ENCODE peak calls at places on chromosomes 11 and 22, in five cellular contexts. Y, M, V, J and G are unnamed samples.

GRCh38 chr11:20368441-20368840 is 4.9 kb downstream of the HTATIP2 start:
- DNase-seq in Y (no peak), M (no peak), V (peak), J (no peak), G (no peak)

GRCh38 chr22:48138855-48139254 is 1376.4 kb downstream of the TBC1D22A start:
- DNase-seq in Y (no peak), M (no peak), V (no peak), J (no peak), G (no peak)

GRCh38 chr22:44210721-44211120 is 30.0 kb downstream of the PARVG start:
- DNase-seq in Y (no peak), M (no peak), V (no peak), J (peak), G (no peak)

GRCh38 chr11:124329787-124330478 is 9.9 kb upstream of the OR8D2 start:
- DNase-seq in Y (no peak), M (no peak), V (peak), J (no peak), G (no peak)

GRCh38 chr11:86523738-86524602 is 148.4 kb downstream of the ME3 start:
- DNase-seq in Y (peak), M (no peak), V (peak), J (no peak), G (peak)

GRCh38 chr11:3107608-3108182 is 50.5 kb upstream of the CARS1 start:
- DNase-seq in Y (peak), M (no peak), V (no peak), J (peak), G (no peak)

GRCh38 chr22:36790648-36791047 is 14.7 kb upstream of the IFT27 start:
- DNase-seq in Y (no peak), M (no peak), V (no peak), J (no peak), G (no peak)

GRCh38 chr11:12449961-12450715 is 72.8 kb downstream of the PARVA start:
- DNase-seq in Y (no peak), M (no peak), V (peak), J (no peak), G (no peak)

GRCh38 chr11:78784321-78785061 is 209.8 kb upstream of the NARS2 start:
- DNase-seq in Y (no peak), M (no peak), V (peak), J (no peak), G (no peak)

GRCh38 chr22:32528316-32528715 is 53.7 kb downstream of the FBXO7 start:
- DNase-seq in Y (no peak), M (no peak), V (no peak), J (no peak), G (no peak)

GRCh38 chr11:75328426-75329277 is 22.8 kb downstream of the ARRB1 start:
- DNase-seq in Y (peak), M (peak), V (peak), J (peak), G (peak)

GRCh38 chr11:65506770-65507485 is 8.1 kb downstream of the MALAT1 start:
- DNase-seq in Y (peak), M (peak), V (peak), J (peak), G (peak)

GRCh38 chr11:71139516-71140205 is 112.7 kb downstream of the SHANK2 start:
- DNase-seq in Y (peak), M (peak), V (peak), J (peak), G (peak)

GRCh38 chr11:29019960-29020683 is 911.9 kb downstream of the METTL15 start:
- DNase-seq in Y (no peak), M (no peak), V (peak), J (no peak), G (no peak)
- TF ChIP-seq CTCF in Y (peak), M (no peak), V (peak), J (no peak), G (no peak)

GRCh38 chr22:23760056-23760455 is 2.7 kb upstream of the C22orf15 start:
- DNase-seq in Y (no peak), M (no peak), V (no peak), J (no peak), G (no peak)
- H3K4me3 ChIP-seq in Y (no peak), M (no peak), V (no peak), J (no peak), G (no peak)

GRCh38 chr11:92227233-92227593 is 2.6 kb downstream of the FAT3 start:
- DNase-seq in Y (no peak), M (no peak), V (no peak), J (no peak), G (no peak)

GRCh38 chr11:92225206-92225562 is 566 bp downstream of the FAT3 start:
- DNase-seq in Y (no peak), M (no peak), V (no peak), J (no peak), G (no peak)

GRCh38 chr11:92226331-92227232 is 2.0 kb downstream of the FAT3 start:
- DNase-seq in Y (peak), M (no peak), V (no peak), J (no peak), G (no peak)

GRCh38 chr11:92224394-92225205 is at the start of gene FAT3:
- DNase-seq in Y (no peak), M (no peak), V (peak), J (no peak), G (no peak)

GRCh38 chr11:92225563-92226308 is 1.1 kb downstream of the FAT3 start:
- DNase-seq in Y (no peak), M (peak), V (no peak), J (no peak), G (no peak)
- TF ChIP-seq CTCF in Y (no peak), M (no peak), V (no peak), J (no peak), G (no peak)

GRCh38 chr22:27797793-27798525 is 3.6 kb downstream of the MN1 start:
- DNase-seq in Y (no peak), M (no peak), V (no peak), J (no peak), G (no peak)
- H3K4me3 ChIP-seq in Y (no peak), M (no peak), V (peak), J (no peak), G (no peak)